ENCODE peak calls at places on chromosome 3, in eight cellular contexts. Y is Right ventricle myocardium inferior; U is activated naive CD4-positive, alpha-beta T cell treated with anti-CD3 and anti-CD28 coated beads, Interleukin-2, amount 50 U/mL, for 72 hours; X is right cardiac atrium; C is GM23338; T is natural killer cell; I is aorta; H is psoas muscle. P is an unnamed sample.

GRCh38 chr3:17014734-17015133 is 130.0 kb downstream of the PLCL2 start:
- ATAC-seq in Y (no peak), U (no peak), X (no peak), C (peak; percentile 32), T (no peak), I (no peak), H (no peak), P (no peak)

GRCh38 chr3:111871809-111872623 is 13.0 kb downstream of the PHLDB2 start:
- ATAC-seq in Y (peak; percentile 68), U (no peak), X (no peak), C (peak; percentile 72), T (no peak), I (no peak), H (no peak), P (no peak)

GRCh38 chr3:112027839-112028238 is 6.7 kb upstream of the TMPRSS7 start:
- ATAC-seq in Y (peak; percentile 54), U (no peak), X (peak; percentile 58), C (no peak), T (no peak), I (no peak), H (no peak), P (no peak)

GRCh38 chr3:25724948-25725645 is 58.1 kb downstream of the NGLY1 start:
- ATAC-seq in Y (no peak), U (no peak), X (no peak), C (no peak), T (no peak), I (no peak), H (no peak), P (no peak)

GRCh38 chr3:175121225-175121624 is 262.1 kb downstream of the NAALADL2 start:
- ATAC-seq in Y (no peak), U (no peak), X (no peak), C (peak; percentile 71), T (no peak), I (no peak), H (no peak), P (no peak)

GRCh38 chr3:52153389-52154096 is 680 bp downstream of the POC1A start:
- ATAC-seq in Y (no peak), U (peak; percentile 7), X (peak; percentile 23), C (peak; percentile 54), T (no peak), I (no peak), H (no peak), P (peak; percentile 2)

GRCh38 chr3:113193298-113193697 is 18.1 kb upstream of the BOC start:
- ATAC-seq in Y (peak; percentile 50), U (no peak), X (peak; percentile 93), C (peak; percentile 79), T (no peak), I (no peak), H (no peak), P (no peak)

GRCh38 chr3:43906847-43907507 is 216.2 kb downstream of the ABHD5 start:
- ATAC-seq in Y (no peak), U (no peak), X (no peak), C (no peak), T (no peak), I (peak; percentile 15), H (no peak), P (no peak)

GRCh38 chr3:16399473-16399872 is 114.0 kb downstream of the RFTN1 start:
- ATAC-seq in Y (peak; percentile 82), U (peak; percentile 48), X (peak; percentile 84), C (peak; percentile 88), T (no peak), I (peak; percentile 62), H (peak; percentile 72), P (no peak)

GRCh38 chr3:14758893-14759292 is 59.9 kb upstream of the FGD5 start:
- ATAC-seq in Y (no peak), U (no peak), X (no peak), C (no peak), T (no peak), I (no peak), H (no peak), P (no peak)

GRCh38 chr3:5489536-5489935 is 302.0 kb downstream of the EDEM1 start:
- ATAC-seq in Y (no peak), U (no peak), X (no peak), C (no peak), T (no peak), I (no peak), H (no peak), P (no peak)

GRCh38 chr3:192422998-192423349 is 304.4 kb downstream of the FGF12 start:
- ATAC-seq in Y (no peak), U (no peak), X (no peak), C (no peak), T (no peak), I (no peak), H (no peak), P (no peak)

GRCh38 chr3:64552160-64552559 is 135.6 kb downstream of the ADAMTS9 start:
- ATAC-seq in Y (no peak), U (no peak), X (no peak), C (no peak), T (no peak), I (no peak), H (no peak), P (no peak)

GRCh38 chr3:17891139-17891850 is 148.9 kb upstream of the TBC1D5 start:
- ATAC-seq in Y (no peak), U (no peak), X (no peak), C (no peak), T (no peak), I (no peak), H (no peak), P (no peak)

GRCh38 chr3:4351872-4352271 is 48.7 kb downstream of the SETMAR start:
- ATAC-seq in Y (no peak), U (no peak), X (no peak), C (no peak), T (no peak), I (no peak), H (no peak), P (no peak)

GRCh38 chr3:121989943-121990342 is 32.1 kb downstream of the ILDR1 start:
- ATAC-seq in Y (no peak), U (no peak), X (no peak), C (peak; percentile 69), T (no peak), I (no peak), H (no peak), P (no peak)

GRCh38 chr3:97988784-97989568 is 16.7 kb upstream of the RIOX2 start:
- ATAC-seq in Y (no peak), U (peak; percentile 22), X (no peak), C (no peak), T (peak; percentile 45), I (no peak), H (no peak), P (no peak)

GRCh38 chr3:18752273-18752934 is 327.3 kb upstream of the SATB1 start:
- ATAC-seq in Y (no peak), U (peak; percentile 90), X (no peak), C (no peak), T (no peak), I (no peak), H (no peak), P (peak; percentile 86)

GRCh38 chr3:37531071-37531720 is 330.5 kb upstream of the CTDSPL start:
- ATAC-seq in Y (no peak), U (peak; percentile 18), X (peak; percentile 93), C (no peak), T (no peak), I (no peak), H (no peak), P (no peak)

GRCh38 chr3:119367000-119367399 is 72.8 kb downstream of the ARHGAP31 start:
- ATAC-seq in Y (no peak), U (no peak), X (no peak), C (no peak), T (no peak), I (no peak), H (no peak), P (no peak)

GRCh38 chr3:157226173-157226847 is 66.4 kb upstream of the CCNL1 start:
- ATAC-seq in Y (no peak), U (peak; percentile 68), X (no peak), C (no peak), T (no peak), I (no peak), H (no peak), P (peak; percentile 80)

GRCh38 chr3:66355394-66355793 is 134.6 kb downstream of the SLC25A26 start:
- ATAC-seq in Y (no peak), U (peak; percentile 41), X (no peak), C (no peak), T (peak; percentile 62), I (no peak), H (no peak), P (peak; percentile 59)